ENCODE peak calls at places on chromosomes 12 and 14, in ten cellular contexts. N is AG09319; Z is stimulated activated CD4-positive, alpha-beta T cell treated with anti-CD3 and anti-CD28 coated beads, Interleukin-2, amount 100 ng/mL, for 24 hours; X is HFFc6; W is midbrain; O is choroid plexus epithelial cell; V is Daoy; A is right cardiac atrium; P is cardiac fibroblast; E is CD4-positive, alpha-beta T cell. B is an unnamed sample.

GRCh38 chr12:54032220-54032619 is 630 bp upstream of the HOXC5 start:
- DNase-seq in E (no peak), A (no peak), W (no peak), X (no peak), N (no peak), P (no peak), O (no peak), Z (no peak), V (no peak), B (no peak)

GRCh38 chr12:95789126-95790024 is 1.2 kb downstream of the NTN4 start:
- DNase-seq in O (no peak), X (no peak), N (no peak), A (peak), V (peak), Z (no peak), E (no peak), P (no peak), W (no peak), B (no peak)

GRCh38 chr12:108821407-108822397 is 35.7 kb downstream of the SSH1 start:
- DNase-seq in Z (no peak), X (no peak), E (no peak), A (no peak), V (peak), N (no peak), O (peak), P (peak), W (no peak), B (no peak)

GRCh38 chr14:36096090-36096489 is 80.4 kb downstream of the PTCSC3 start:
- DNase-seq in A (no peak), W (no peak), E (no peak), Z (no peak), N (no peak), O (no peak), V (peak), X (no peak), P (no peak), B (no peak)

GRCh38 chr12:97899956-97900355 is 437.4 kb downstream of the RMST start:
- DNase-seq in N (no peak), Z (no peak), X (no peak), P (no peak), V (no peak), O (no peak), A (no peak), W (no peak), E (no peak), B (no peak)

GRCh38 chr12:83763425-83763824 is 1076.7 kb downstream of the TMTC2 start:
- DNase-seq in E (no peak), O (peak), A (no peak), N (no peak), Z (no peak), W (no peak), X (no peak), P (peak), V (no peak), B (no peak)

GRCh38 chr14:86858043-86858442 is 1134.9 kb downstream of the GALC start:
- DNase-seq in E (no peak), W (no peak), P (peak), N (no peak), V (no peak), X (peak), Z (no peak), A (no peak), O (peak), B (no peak)

GRCh38 chr12:43370299-43370698 is 181.7 kb downstream of the ADAMTS20 start:
- DNase-seq in O (peak), V (peak), Z (no peak), A (no peak), P (peak), N (no peak), W (no peak), E (no peak), X (no peak), B (no peak)

GRCh38 chr12:74066476-74066875 is 471.2 kb upstream of the ATXN7L3B start:
- DNase-seq in X (no peak), Z (no peak), A (peak), W (no peak), E (no peak), O (no peak), N (no peak), P (no peak), V (peak), B (no peak)

GRCh38 chr12:30696486-30696885 is 817 bp upstream of the IPO8 start:
- DNase-seq in Z (no peak), V (no peak), E (no peak), P (no peak), O (no peak), W (no peak), X (no peak), A (no peak), N (no peak), B (no peak)

GRCh38 chr12:15613981-15614380 is 175.2 kb downstream of the EPS8 start:
- DNase-seq in E (no peak), O (no peak), V (no peak), N (peak), Z (no peak), W (no peak), P (no peak), A (no peak), X (no peak), B (no peak)

GRCh38 chr12:1592444-1593231 is 1.7 kb downstream of the FBXL14 start:
- DNase-seq in V (peak), N (no peak), X (peak), Z (peak), W (peak), E (peak), P (peak), O (peak), A (peak), B (no peak)

GRCh38 chr12:106146987-106147386 is 8.2 kb upstream of the NUAK1 start:
- DNase-seq in O (no peak), W (no peak), E (no peak), X (no peak), V (no peak), A (no peak), P (no peak), Z (no peak), N (no peak), B (no peak)

GRCh38 chr12:2805146-2805525 is 7.3 kb upstream of the ITFG2 start:
- DNase-seq in N (no peak), A (no peak), O (no peak), E (no peak), W (no peak), Z (no peak), P (peak), X (no peak), V (no peak), B (no peak)

GRCh38 chr12:117486840-117487659 is 125.6 kb upstream of the NOS1 start:
- DNase-seq in O (no peak), A (no peak), P (no peak), V (peak), X (no peak), Z (no peak), N (no peak), W (no peak), E (no peak), B (no peak)

GRCh38 chr12:56020437-56021189 is at the start of gene IKZF4:
- DNase-seq in E (no peak), W (peak), X (no peak), O (peak), V (no peak), N (peak), A (peak), P (peak), Z (peak), B (no peak)

GRCh38 chr12:74885775-74886174 is 323.9 kb downstream of the KCNC2 start:
- DNase-seq in E (no peak), P (no peak), X (no peak), A (no peak), N (no peak), W (no peak), Z (no peak), O (no peak), V (no peak), B (no peak)

GRCh38 chr14:61080591-61081010 is 99.6 kb downstream of the SLC38A6 start:
- DNase-seq in N (peak), E (no peak), A (no peak), P (no peak), V (peak), Z (no peak), O (peak), X (peak), W (no peak), B (no peak)

GRCh38 chr14:74391479-74391878 is 34.5 kb downstream of the SYNDIG1L start:
- DNase-seq in W (no peak), N (no peak), P (no peak), Z (no peak), E (no peak), O (no peak), X (peak), V (no peak), A (no peak), B (no peak)

GRCh38 chr14:83291716-83292115 is 1758.1 kb upstream of the SEL1L start:
- DNase-seq in P (no peak), W (no peak), N (no peak), E (no peak), Z (no peak), X (no peak), O (peak), A (no peak), V (no peak), B (no peak)

GRCh38 chr12:6368906-6369525 is 6.3 kb downstream of the SCNN1A start:
- DNase-seq in P (no peak), Z (no peak), O (no peak), A (peak), W (no peak), E (no peak), V (peak), X (no peak), N (no peak), B (no peak)

GRCh38 chr12:122981587-122982493 is 1.4 kb downstream of the ARL6IP4 start:
- DNase-seq in W (no peak), N (no peak), O (no peak), E (no peak), Z (no peak), P (no peak), V (no peak), X (no peak), A (peak), B (no peak)

GRCh38 chr12:45231515-45232145 is 15.7 kb downstream of the ANO6 start:
- DNase-seq in N (no peak), V (peak), O (peak), P (peak), X (peak), A (no peak), E (no peak), W (no peak), Z (no peak), B (no peak)

GRCh38 chr14:77099425-77100167 is 1.5 kb downstream of the CIPC start:
- DNase-seq in N (peak), V (peak), E (no peak), W (peak), O (peak), Z (no peak), P (peak), X (peak), A (no peak), B (no peak)

GRCh38 chr14:47744155-47744554 is 68.8 kb upstream of the MDGA2 start:
- DNase-seq in V (no peak), P (no peak), Z (no peak), X (no peak), N (no peak), O (no peak), W (no peak), E (no peak), A (no peak), B (no peak)

GRCh38 chr12:45304514-45305178 is 88.8 kb downstream of the ANO6 start:
- DNase-seq in E (no peak), P (peak), N (no peak), V (no peak), X (no peak), O (no peak), Z (no peak), A (no peak), W (no peak), B (no peak)

GRCh38 chr12:66048843-66049537 is 81.6 kb downstream of the LLPH start:
- DNase-seq in W (no peak), P (peak), O (peak), N (no peak), V (no peak), E (no peak), A (no peak), X (no peak), Z (no peak), B (no peak)

GRCh38 chr14:74488788-74489397 is 4.2 kb downstream of the NPC2 start:
- DNase-seq in Z (no peak), A (no peak), X (peak), O (peak), P (peak), E (no peak), N (no peak), W (no peak), V (peak), B (no peak)

GRCh38 chr12:19018302-19018980 is 111.1 kb upstream of the PLEKHA5 start:
- DNase-seq in P (peak), O (peak), Z (no peak), A (no peak), W (no peak), V (peak), X (peak), N (peak), E (no peak), B (no peak)

GRCh38 chr12:10018390-10018789 is 8.0 kb downstream of the CLEC12B start:
- DNase-seq in P (no peak), W (no peak), N (no peak), O (no peak), X (no peak), A (no peak), E (no peak), V (no peak), Z (no peak), B (no peak)

GRCh38 chr12:132218915-132219314 is 74.7 kb downstream of the NOC4L start:
- DNase-seq in P (no peak), X (no peak), N (no peak), O (peak), E (peak), V (no peak), A (no peak), W (no peak), Z (peak), B (no peak)

GRCh38 chr12:70843363-70843762 is 77.2 kb downstream of the PTPRR start:
- DNase-seq in X (no peak), O (no peak), P (no peak), E (no peak), N (no peak), A (no peak), W (no peak), Z (no peak), V (no peak), B (no peak)

GRCh38 chr12:58583541-58583940 is 336.8 kb downstream of the LRIG3 start:
- DNase-seq in P (peak), X (peak), N (peak), O (peak), Z (no peak), E (no peak), A (no peak), W (no peak), V (no peak), B (no peak)

GRCh38 chr12:68899251-68899771 is 33.7 kb downstream of the CPM start:
- DNase-seq in V (peak), P (peak), Z (no peak), N (peak), A (peak), E (no peak), W (peak), X (peak), O (peak), B (no peak)

GRCh38 chr14:89900822-89901221 is 53.7 kb downstream of the EFCAB11 start:
- DNase-seq in O (peak), Z (no peak), X (no peak), P (no peak), W (no peak), V (no peak), A (no peak), N (no peak), E (no peak), B (no peak)

GRCh38 chr12:64610092-64610659 is at the start of gene RASSF3:
- DNase-seq in X (peak), Z (peak), V (peak), N (no peak), P (peak), O (peak), E (peak), A (peak), W (peak), B (no peak)

B was measured in brain pericyte.